ENCODE peak calls at places on chromosomes 1 and 21, in six cellular contexts. D is spleen, K is stomach, U is K562, Q is adrenal gland, W is HepG2. R is an unnamed sample.

GRCh38 chr1:157540160-157540748 is 12.1 kb downstream of the FCRL5 start:
- DNase-seq in D (no peak), K (no peak), U (no peak), Q (no peak), W (no peak), R (no peak)

GRCh38 chr1:29668761-29669487 is 432.6 kb downstream of the PTPRU start:
- DNase-seq in D (no peak), K (no peak), U (no peak), Q (no peak), W (no peak), R (no peak)

GRCh38 chr1:19149736-19150135 is 60.3 kb downstream of the UBR4 start:
- DNase-seq in D (no peak), K (no peak), U (no peak), Q (no peak), W (no peak), R (no peak)

GRCh38 chr1:221884821-221885220 is 142.9 kb upstream of the DUSP10 start:
- DNase-seq in D (no peak), K (no peak), U (no peak), Q (no peak), W (no peak), R (no peak)

GRCh38 chr1:87539147-87539546 is 210.5 kb downstream of the LMO4 start:
- DNase-seq in D (no peak), K (no peak), U (no peak), Q (no peak), W (no peak), R (no peak)

GRCh38 chr1:187744665-187745064 is 915.9 kb downstream of the PLA2G4A start:
- DNase-seq in D (no peak), K (no peak), U (no peak), Q (no peak), W (no peak), R (no peak)

GRCh38 chr21:44938976-44939531 is 775 bp upstream of the SLX9 start:
- DNase-seq in D (peak; percentile 61), K (peak; percentile 49), U (no peak), Q (peak; percentile 11), W (peak; percentile 40), R (no peak)

GRCh38 chr1:112297536-112297935 is 98.5 kb upstream of the CTTNBP2NL start:
- DNase-seq in D (no peak), K (no peak), U (no peak), Q (no peak), W (no peak), R (no peak)

GRCh38 chr1:54327386-54328116 is 78.6 kb downstream of the SSBP3 start:
- DNase-seq in D (no peak), K (no peak), U (no peak), Q (no peak), W (no peak), R (no peak)

GRCh38 chr1:205772607-205773032 is 2.7 kb downstream of the RAB29 start:
- DNase-seq in D (no peak), K (no peak), U (no peak), Q (no peak), W (no peak), R (no peak)

GRCh38 chr1:25922064-25922632 is 15.9 kb upstream of the STMN1 start:
- DNase-seq in D (no peak), K (no peak), U (no peak), Q (no peak), W (no peak), R (no peak)

GRCh38 chr1:15254521-15254920 is 7.5 kb downstream of the FHAD1 start:
- DNase-seq in D (no peak), K (no peak), U (no peak), Q (no peak), W (no peak), R (no peak)

GRCh38 chr1:93661829-93662474 is 19.7 kb downstream of the BCAR3 start:
- DNase-seq in D (no peak), K (no peak), U (no peak), Q (no peak), W (no peak), R (no peak)
- H3K27ac ChIP-seq in D (no peak overlapping the region), K (peak overlapping the region; percentile 52), U (peak overlapping the region; percentile 29), Q (peak overlapping the region; percentile 0), W (peak overlapping the region; percentile 60), R (no peak overlapping the region)

DNA sequence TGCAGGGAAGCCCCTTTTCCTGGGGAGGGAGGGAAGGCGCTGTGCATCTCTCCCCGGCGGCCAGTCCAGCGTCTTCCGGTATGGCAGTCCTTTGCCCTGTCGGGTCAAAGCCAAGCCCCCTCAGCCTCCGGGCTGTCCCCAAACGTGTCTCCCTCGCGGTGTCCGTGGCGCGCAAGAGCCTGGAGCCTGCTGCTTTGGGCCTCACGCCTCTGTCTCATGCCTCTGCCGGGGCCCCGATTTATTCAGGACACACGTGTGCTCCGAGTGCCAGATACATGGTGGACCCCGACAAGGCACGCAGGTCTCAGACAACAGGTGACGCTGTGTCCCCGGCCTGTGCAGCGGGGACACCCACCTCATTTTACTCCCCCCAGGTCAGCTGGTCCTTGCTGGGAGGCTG is 176.7 kb downstream of the CAMTA1 start:
- DNase-seq in D (no peak), K (no peak), U (no peak), Q (no peak), W (no peak), R (no peak)
- H3K4me3 ChIP-seq in D (no peak overlapping the region), K (peak overlapping the region; percentile 32), U (no peak overlapping the region), Q (no peak overlapping the region), W (no peak overlapping the region), R (no peak overlapping the region)

GRCh38 chr21:46324390-46325072 is 575 bp downstream of the PCNT start:
- DNase-seq in D (peak; percentile 96), K (peak; percentile 90), U (peak; percentile 96), Q (peak; percentile 82), W (peak; percentile 42), R (peak; percentile 82)
- TF ChIP-seq POLR2A in D (no peak), K (peak; percentile 16), U (peak; percentile 76), Q (peak; percentile 53), W (no peak), R (peak; percentile 50)

DNA sequence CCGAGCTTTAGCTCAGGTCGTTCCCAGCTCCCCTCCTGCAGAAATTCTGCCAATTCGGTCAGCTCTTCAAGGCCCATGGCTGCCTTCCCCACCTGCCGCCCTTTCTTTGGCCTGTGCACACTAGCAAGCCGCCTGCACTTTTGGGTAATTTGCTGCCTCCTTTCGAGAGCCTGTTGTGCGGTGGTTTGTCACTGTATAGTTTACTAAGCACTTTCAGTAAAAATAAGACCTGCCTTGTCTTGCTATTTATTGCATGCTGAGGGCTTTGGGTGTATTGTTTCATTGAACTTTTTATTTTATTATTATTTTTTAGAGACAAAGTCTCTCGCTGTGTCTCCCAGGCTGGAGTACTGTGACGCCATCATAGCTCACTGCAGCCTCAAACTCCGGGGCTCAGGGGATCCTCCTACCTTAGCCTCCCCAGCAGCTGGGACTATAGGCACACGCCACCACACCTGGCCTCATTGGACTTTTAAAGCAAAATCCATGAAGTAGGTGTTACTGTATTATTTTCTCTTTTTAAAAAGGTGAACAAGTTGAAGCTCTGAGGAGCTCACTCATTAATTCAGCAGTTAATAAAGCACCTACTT is 1.1 kb upstream of the FABP3 start:
- DNase-seq in D (no peak), K (no peak), U (no peak), Q (no peak), W (no peak), R (no peak)
- H3K27ac ChIP-seq in D (no peak overlapping the region), K (peak overlapping the region; percentile 74), U (no peak overlapping the region), Q (peak overlapping the region; percentile 86), W (peak overlapping the region; percentile 40), R (peak overlapping the region; percentile 76)

R was measured in body of pancreas.